ENCODE peak calls at places on chromosomes 11 and 22, in eight cellular contexts. C is heart left ventricle, E is right lobe of liver, Q is GM23338, T is esophagus squamous epithelium, G is testis, H is HCT116, I is spleen. N is an unnamed sample.

GRCh38 chr11:73995247-73995646 is 12.6 kb upstream of the UCP2 start:
- DNase-seq in C (no peak), E (no peak), Q (no peak), T (no peak), G (no peak), H (no peak), I (no peak), N (no peak)

GRCh38 chr22:22843848-22844247 is 43.8 kb upstream of the IGLL5 start:
- DNase-seq in C (no peak), E (no peak), Q (no peak), T (no peak), G (no peak), H (no peak), I (no peak), N (no peak)

GRCh38 chr11:64786308-64786707 is 8.0 kb upstream of the SF1 start:
- DNase-seq in C (no peak), E (no peak), Q (no peak), T (no peak), G (no peak), H (no peak), I (peak; percentile 68), N (no peak)

GRCh38 chr11:31387379-31387778 is 17.7 kb downstream of the DNAJC24 start:
- DNase-seq in C (no peak), E (no peak), Q (peak; percentile 33), T (no peak), G (no peak), H (no peak), I (no peak), N (no peak)

GRCh38 chr11:45233804-45234170 is 52.4 kb downstream of the SYT13 start:
- DNase-seq in C (no peak), E (no peak), Q (no peak), T (no peak), G (no peak), H (no peak), I (peak; percentile 73), N (no peak)

GRCh38 chr11:2869561-2870427 is 15.8 kb downstream of the CDKN1C start:
- DNase-seq in C (no peak), E (no peak), Q (peak; percentile 69), T (no peak), G (no peak), H (no peak), I (no peak), N (no peak)

GRCh38 chr11:132312161-132312560 is 941.7 kb downstream of the NTM start:
- DNase-seq in C (no peak), E (no peak), Q (no peak), T (no peak), G (no peak), H (no peak), I (no peak), N (peak; percentile 6)

GRCh38 chr11:130514316-130514715 is 65.9 kb downstream of the ADAMTS15 start:
- DNase-seq in C (no peak), E (no peak), Q (no peak), T (no peak), G (no peak), H (no peak), I (no peak), N (no peak)

GRCh38 chr11:125262825-125263218 is 98.3 kb downstream of the PKNOX2 start:
- DNase-seq in C (no peak), E (no peak), Q (no peak), T (no peak), G (peak; percentile 28), H (no peak), I (no peak), N (no peak)

GRCh38 chr11:2481253-2481652 is 36.4 kb downstream of the KCNQ1 start:
- DNase-seq in C (no peak), E (no peak), Q (no peak), T (no peak), G (no peak), H (no peak), I (no peak), N (no peak)

GRCh38 chr11:3137486-3138177 is 27.5 kb downstream of the OSBPL5 start:
- DNase-seq in C (no peak), E (no peak), Q (no peak), T (no peak), G (no peak), H (no peak), I (peak; percentile 77), N (no peak)

GRCh38 chr11:103894673-103895072 is 141.8 kb upstream of the DDI1 start:
- DNase-seq in C (no peak), E (no peak), Q (no peak), T (no peak), G (no peak), H (no peak), I (no peak), N (no peak)

GRCh38 chr11:3022300-3022967 is 30.3 kb upstream of the NAP1L4 start:
- DNase-seq in C (no peak), E (peak; percentile 45), Q (no peak), T (no peak), G (no peak), H (no peak), I (no peak), N (peak; percentile 94)

GRCh38 chr11:119093951-119094815 is 7.5 kb downstream of the DPAGT1 start:
- DNase-seq in C (no peak), E (no peak), Q (peak; percentile 48), T (no peak), G (peak; percentile 46), H (no peak), I (peak; percentile 92), N (peak; percentile 51)
- H3K36me3 ChIP-seq in C (peaks cover 40% of the 10 kb centered on the region), E (no peaks in the 10 kb centered on the region), Q (peaks cover 19% of the 10 kb centered on the region), T (peaks cover 6% of the 10 kb centered on the region), G (no peaks in the 10 kb centered on the region), H (peaks cover 14% of the 10 kb centered on the region), I (peaks cover 36% of the 10 kb centered on the region), N (peaks cover 69% of the 10 kb centered on the region)

DNA sequence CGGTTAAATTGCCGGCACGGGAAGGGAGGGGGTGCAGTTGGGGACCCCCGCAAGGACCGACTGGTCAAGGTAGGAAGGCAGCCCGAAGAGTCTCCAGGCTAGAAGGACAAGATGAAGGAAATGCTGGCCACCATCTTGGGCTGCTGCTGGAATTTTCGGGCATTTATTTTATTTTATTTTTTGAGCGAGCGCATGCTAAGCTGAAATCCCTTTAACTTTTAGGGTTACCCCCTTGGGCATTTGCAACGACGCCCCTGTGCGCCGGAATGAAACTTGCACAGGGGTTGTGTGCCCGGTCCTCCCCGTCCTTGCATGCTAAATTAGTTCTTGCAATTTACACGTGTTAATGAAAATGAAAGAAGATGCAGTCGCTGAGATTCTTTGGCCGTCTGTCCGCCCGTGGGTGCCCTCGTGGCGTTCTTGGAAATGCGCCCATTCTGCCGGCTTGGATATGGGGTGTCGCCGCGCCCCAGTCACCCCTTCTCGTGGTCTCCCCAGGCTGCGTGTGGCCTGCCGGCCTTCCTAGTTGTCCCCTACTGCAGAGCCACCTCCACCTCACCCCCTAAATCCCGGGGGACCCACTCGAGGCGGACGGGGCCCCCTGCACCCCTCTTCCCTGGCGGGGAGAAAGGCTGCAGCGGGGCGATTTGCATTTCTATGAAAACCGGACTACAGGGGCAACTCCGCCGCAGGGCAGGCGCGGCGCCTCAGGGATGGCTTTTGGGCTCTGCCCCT is 529 bp upstream of the CCND1 start:
- DNase-seq in C (peak; percentile 59), E (no peak), Q (peak; percentile 50), T (no peak), G (no peak), H (no peak), I (peak; percentile 81), N (peak; percentile 80)
- H3K4me1 ChIP-seq in C (peaks cover 75% of the 10 kb centered on the region), E (no peaks in the 10 kb centered on the region), Q (peaks cover 23% of the 10 kb centered on the region), T (peaks cover 63% of the 10 kb centered on the region), G (peaks cover 37% of the 10 kb centered on the region), H (peaks cover 77% of the 10 kb centered on the region), I (peaks cover 84% of the 10 kb centered on the region), N (peaks cover 32% of the 10 kb centered on the region)

DNA sequence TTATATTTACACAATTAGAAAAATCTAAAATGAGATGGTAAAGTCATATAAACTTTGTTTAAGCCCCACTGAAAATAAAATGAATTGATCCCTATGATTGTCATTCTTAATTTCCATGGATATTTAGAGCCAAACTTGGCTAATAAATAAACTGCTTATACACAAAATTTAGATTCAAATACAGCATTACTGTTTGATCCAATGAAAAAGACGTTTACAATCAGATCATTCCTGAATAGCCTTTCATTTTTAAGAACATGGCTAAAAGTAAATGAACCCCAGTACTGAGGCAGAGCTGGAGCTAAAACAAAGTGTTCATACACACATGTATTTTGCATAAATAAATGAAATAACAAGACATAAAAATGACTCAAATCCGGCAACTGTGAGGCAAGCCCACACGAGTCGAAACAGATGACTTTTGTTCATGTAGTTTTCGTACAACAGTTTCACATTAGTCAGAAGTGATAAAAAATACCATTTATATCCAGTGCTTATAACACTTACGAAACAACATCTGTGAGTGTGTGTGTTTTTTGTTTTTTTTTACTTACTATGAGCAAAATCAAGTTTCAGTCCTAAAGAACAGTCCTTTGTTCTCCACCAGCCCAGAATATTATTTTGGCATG is 386.5 kb downstream of the SOX6 start:
- DNase-seq in C (no peak), E (no peak), Q (no peak), T (no peak), G (no peak), H (no peak), I (no peak), N (no peak)
- H3K27ac ChIP-seq in C (peak overlapping the region; percentile 87), E (peak overlapping the region; percentile 52), Q (no peak overlapping the region), T (peak overlapping the region; percentile 88), G (peak overlapping the region; percentile 60), H (no peak overlapping the region), I (peak overlapping the region; percentile 53), N (peak overlapping the region; percentile 83)

GRCh38 chr22:25350551-25350971 is 131.1 kb downstream of the CRYBB2 start:
- DNase-seq in C (no peak), E (peak; percentile 35), Q (peak; percentile 86), T (no peak), G (no peak), H (no peak), I (peak; percentile 58), N (no peak)

GRCh38 chr22:25347752-25348102 is 128.3 kb downstream of the CRYBB2 start:
- DNase-seq in C (no peak), E (no peak), Q (no peak), T (no peak), G (no peak), H (no peak), I (no peak), N (no peak)

GRCh38 chr22:25351631-25352293 is 132.3 kb downstream of the CRYBB2 start:
- DNase-seq in C (no peak), E (peak; percentile 56), Q (no peak), T (no peak), G (no peak), H (no peak), I (no peak), N (no peak)

GRCh38 chr22:25348391-25348790 is 129.0 kb downstream of the CRYBB2 start:
- DNase-seq in C (no peak), E (peak; percentile 33), Q (no peak), T (no peak), G (peak; percentile 9), H (no peak), I (no peak), N (no peak)

DNA sequence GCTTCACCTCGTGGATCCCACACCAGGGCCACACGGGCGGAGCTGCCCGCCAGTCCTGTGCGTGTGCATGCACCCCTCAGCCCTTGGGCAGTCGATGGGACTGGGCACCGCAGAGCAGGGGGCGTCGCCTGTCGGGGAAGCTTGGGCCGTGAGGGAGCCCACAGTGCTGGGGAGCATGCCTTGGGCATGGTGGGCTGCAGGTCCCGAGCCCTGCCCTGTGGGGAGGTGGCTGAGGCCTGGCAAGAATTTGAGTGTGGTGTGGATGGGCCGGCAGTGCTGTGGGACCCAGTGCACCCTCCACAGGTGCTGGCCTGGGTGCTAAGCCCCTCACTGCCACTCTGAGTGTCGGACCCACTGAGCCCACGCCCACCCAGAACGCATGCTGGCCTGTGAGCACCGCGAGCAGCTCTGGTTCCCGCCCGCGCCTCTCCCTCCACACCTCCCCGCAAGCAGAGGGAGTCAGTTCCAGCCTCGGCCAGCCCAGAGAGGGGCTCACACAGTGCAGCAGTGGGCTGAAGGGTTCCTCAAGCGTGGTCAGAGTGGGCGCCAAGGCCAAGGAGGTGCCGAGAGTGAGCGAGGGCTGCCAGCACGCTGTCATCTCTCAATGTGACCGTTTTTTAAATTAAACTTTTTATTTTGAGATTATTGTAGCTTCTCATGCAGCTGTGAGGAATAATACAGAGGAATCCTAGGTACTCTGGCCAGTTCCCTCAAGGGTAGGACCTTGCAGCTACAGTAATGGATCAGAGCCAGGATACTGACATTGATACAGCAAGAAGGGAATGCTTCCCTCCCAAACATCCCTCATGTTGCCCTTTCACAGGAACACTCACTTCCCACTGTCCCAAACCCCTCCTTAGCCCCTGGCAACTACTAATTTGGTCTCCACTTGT is 127.7 kb downstream of the CRYBB2 start:
- DNase-seq in C (no peak), E (no peak), Q (no peak), T (no peak), G (peak; percentile 13), H (no peak), I (no peak), N (no peak)
- H3K36me3 ChIP-seq in C (peaks cover 39% of the 10 kb centered on the region), E (peaks cover 9% of the 10 kb centered on the region), Q (peaks cover 18% of the 10 kb centered on the region), T (no peaks in the 10 kb centered on the region), G (no peaks in the 10 kb centered on the region), H (peaks cover 8% of the 10 kb centered on the region), I (peaks cover 65% of the 10 kb centered on the region), N (peaks cover 9% of the 10 kb centered on the region)